ENCODE peak calls at places on chromosomes 16 and 17, in four cellular contexts. I is fibroblast of villous mesenchyme, Z is B cell, E is colonic mucosa. H is an unnamed sample.

GRCh38 chr16:66696669-66697630 is at the start of gene CMTM4:
- DNase-seq in I (peak), Z (peak), E (peak), H (peak)

GRCh38 chr17:72761431-72761830 is 331.1 kb downstream of the SLC39A11 start:
- DNase-seq in I (no peak), Z (no peak), E (no peak), H (no peak)

GRCh38 chr17:32281011-32281451 is 15.4 kb downstream of the RHBDL3 start:
- DNase-seq in I (no peak), Z (no peak), E (no peak), H (no peak)

GRCh38 chr16:17829826-17830225 is 359.1 kb upstream of the XYLT1 start:
- DNase-seq in I (peak), Z (no peak), E (no peak), H (no peak)

GRCh38 chr17:8375738-8376259 is 705 bp downstream of the KRABD2 start:
- DNase-seq in I (no peak), Z (no peak), E (peak), H (no peak)

GRCh38 chr16:69821844-69822173 is 59.7 kb downstream of the WWP2 start:
- DNase-seq in I (no peak), Z (no peak), E (no peak), H (no peak)

GRCh38 chr17:16189791-16190348 is 25.5 kb downstream of the NCOR1 start:
- DNase-seq in I (no peak), Z (no peak), E (no peak), H (no peak)

GRCh38 chr17:21201302-21201602 is 12.7 kb downstream of the TMEM11 start:
- DNase-seq in I (no peak), Z (no peak), E (no peak), H (no peak)

GRCh38 chr17:79919164-79919585 is 79.9 kb upstream of the CBX4 start:
- DNase-seq in I (no peak), Z (no peak), E (peak), H (no peak)

GRCh38 chr17:34788696-34789095 is 172.6 kb downstream of the CCT6B start:
- DNase-seq in I (no peak), Z (no peak), E (no peak), H (no peak)

GRCh38 chr17:66713533-66714042 is 121.3 kb upstream of the CACNG5 start:
- DNase-seq in I (no peak), Z (no peak), E (no peak), H (peak)

GRCh38 chr16:83913234-83913633 is 14.3 kb downstream of the MLYCD start:
- DNase-seq in I (no peak), Z (no peak), E (no peak), H (no peak)

GRCh38 chr17:40532520-40533253 is 31.3 kb upstream of the TNS4 start:
- DNase-seq in I (peak), Z (no peak), E (no peak), H (no peak)

GRCh38 chr17:6427284-6427781 is 7.6 kb downstream of the AIPL1 start:
- DNase-seq in I (peak), Z (peak), E (no peak), H (peak)

GRCh38 chr17:82200743-82201497 is 11.7 kb downstream of the CCDC57 start:
- DNase-seq in I (no peak), Z (no peak), E (no peak), H (peak)

GRCh38 chr17:28612531-28612930 is 1.5 kb downstream of the RSKR start:
- DNase-seq in I (no peak), Z (no peak), E (no peak), H (no peak)

GRCh38 chr16:48720266-48720665 is 110.3 kb upstream of the N4BP1 start:
- DNase-seq in I (no peak), Z (no peak), E (no peak), H (no peak)

GRCh38 chr17:77616243-77616731 is 342.2 kb upstream of the TNRC6C start:
- DNase-seq in I (no peak), Z (no peak), E (no peak), H (no peak)

GRCh38 chr17:65228734-65229390 is 91.7 kb downstream of the RGS9 start:
- DNase-seq in I (peak), Z (no peak), E (no peak), H (no peak)

GRCh38 chr16:89194340-89195311 is 5.7 kb downstream of the SLC22A31 start:
- DNase-seq in I (no peak), Z (peak), E (no peak), H (no peak)

GRCh38 chr17:36183001-36183810 is 6.8 kb upstream of the TBC1D3B start:
- DNase-seq in I (peak), Z (peak), E (peak), H (peak)

GRCh38 chr17:32859857-32860525 is 16.9 kb downstream of the MYO1D start:
- DNase-seq in I (no peak), Z (no peak), E (no peak), H (no peak)

GRCh38 chr17:34107019-34107418 is 148.1 kb upstream of the CCL2 start:
- DNase-seq in I (no peak), Z (no peak), E (no peak), H (no peak)

GRCh38 chr17:27158390-27158789 is 135.5 kb upstream of the WSB1 start:
- DNase-seq in I (no peak), Z (no peak), E (no peak), H (no peak)

GRCh38 chr17:36496018-36496789 is 9.7 kb downstream of the ZNHIT3 start:
- DNase-seq in I (peak), Z (no peak), E (no peak), H (no peak)

GRCh38 chr17:81290230-81290629 is 4.9 kb downstream of the SLC38A10 start:
- DNase-seq in I (no peak), Z (no peak), E (no peak), H (no peak)

GRCh38 chr16:89115216-89115949 is 21.7 kb downstream of the ACSF3 start:
- DNase-seq in I (peak), Z (peak), E (peak), H (peak)

GRCh38 chr17:67759355-67760171 is 41.8 kb downstream of the NOL11 start:
- DNase-seq in I (peak), Z (no peak), E (no peak), H (no peak)

GRCh38 chr16:55759983-55760664 is 72.8 kb downstream of the CES1 start:
- DNase-seq in I (no peak), Z (no peak), E (peak), H (no peak)

GRCh38 chr17:83080641-83081560 is 1.5 kb downstream of the METRNL start:
- DNase-seq in I (no peak), Z (peak), E (peak), H (peak)

GRCh38 chr17:68417317-68417716 is 40.0 kb downstream of the WIPI1 start:
- DNase-seq in I (no peak), Z (no peak), E (no peak), H (no peak)

GRCh38 chr16:50121721-50122445 is 31.2 kb upstream of the TENT4B start:
- DNase-seq in I (no peak), Z (no peak), E (no peak), H (no peak)

GRCh38 chr16:2250652-2251280 is 621 bp downstream of the ECI1 start:
- DNase-seq in I (peak), Z (peak), E (peak), H (no peak)

GRCh38 chr16:87677830-87678229 is 75.5 kb downstream of the JPH3 start:
- DNase-seq in I (no peak), Z (no peak), E (no peak), H (no peak)

GRCh38 chr17:81090361-81091133 is 55.6 kb downstream of the BAIAP2 start:
- DNase-seq in I (peak), Z (no peak), E (peak), H (no peak)

DNA sequence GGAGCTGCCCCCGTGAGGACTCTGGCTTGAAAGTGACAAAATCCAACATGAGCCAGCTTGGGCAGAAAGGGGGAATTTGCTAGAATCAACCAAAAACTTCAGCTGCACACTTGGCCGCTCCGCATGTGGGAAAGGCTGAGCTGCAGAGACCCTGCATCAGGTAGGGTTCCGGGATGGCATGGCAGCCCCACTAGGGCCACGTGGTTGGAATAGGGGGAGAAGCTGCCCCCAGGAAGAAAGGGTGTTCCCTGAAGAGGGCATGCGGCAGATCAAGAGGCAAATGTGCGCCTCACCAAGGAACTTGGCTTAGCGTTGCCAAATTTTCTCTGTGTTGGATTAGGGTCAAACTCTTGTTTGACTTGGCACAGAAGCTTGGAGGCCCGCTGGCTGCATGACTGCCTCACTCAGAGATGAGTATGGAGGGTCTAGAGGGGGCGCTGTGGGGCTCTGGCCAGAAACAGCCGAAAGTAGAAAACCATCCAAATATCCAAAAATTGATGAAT is 29.2 kb upstream of the WFIKKN2 start:
- DNase-seq in I (no peak), Z (no peak), E (peak), H (no peak)
- TF ChIP-seq CTCF in I (no peak), Z (no peak), E (no peak), H (no peak)

GRCh38 chr17:3475155-3475808 is 515 bp upstream of the ASPA start:
- DNase-seq in I (no peak), Z (no peak), E (no peak), H (no peak)

GRCh38 chr17:3472137-3472536 is 518 bp upstream of the SPATA22 start:
- DNase-seq in I (no peak), Z (no peak), E (no peak), H (no peak)

GRCh38 chr17:3474212-3474611 is 1.6 kb upstream of the ASPA start:
- DNase-seq in I (peak), Z (no peak), E (no peak), H (no peak)

GRCh38 chr17:3479988-3480387 is 4.2 kb downstream of the ASPA start:
- DNase-seq in I (no peak), Z (no peak), E (no peak), H (no peak)

GRCh38 chr17:3475812-3476686 is at the start of gene ASPA:
- DNase-seq in I (peak), Z (no peak), E (no peak), H (no peak)
- TF ChIP-seq CTCF in I (no peak), Z (no peak), E (no peak), H (no peak)

GRCh38 chr16:56933266-56933619 is 1.3 kb downstream of the HERPUD1 start:
- DNase-seq in I (no peak), Z (no peak), E (no peak), H (no peak)

GRCh38 chr16:56932588-56933265 is 785 bp downstream of the HERPUD1 start:
- DNase-seq in I (peak), Z (no peak), E (peak), H (peak)

GRCh38 chr16:56930516-56931252 is 1.3 kb upstream of the HERPUD1 start:
- DNase-seq in I (no peak), Z (no peak), E (peak), H (no peak)

GRCh38 chr16:56931253-56931768 is 631 bp upstream of the HERPUD1 start:
- DNase-seq in I (no peak), Z (peak), E (peak), H (no peak)

GRCh38 chr16:56931769-56932587 is at the start of gene HERPUD1:
- DNase-seq in I (peak), Z (peak), E (peak), H (peak)
- TF ChIP-seq CTCF in I (peak), Z (no peak), E (no peak), H (no peak)

GRCh38 chr16:15485175-15485574 is 50.8 kb downstream of the BMERB1 start:
- DNase-seq in I (no peak), Z (no peak), E (no peak), H (no peak)
- TF ChIP-seq CTCF in I (no peak), Z (no peak), E (no peak), H (no peak)

DNA sequence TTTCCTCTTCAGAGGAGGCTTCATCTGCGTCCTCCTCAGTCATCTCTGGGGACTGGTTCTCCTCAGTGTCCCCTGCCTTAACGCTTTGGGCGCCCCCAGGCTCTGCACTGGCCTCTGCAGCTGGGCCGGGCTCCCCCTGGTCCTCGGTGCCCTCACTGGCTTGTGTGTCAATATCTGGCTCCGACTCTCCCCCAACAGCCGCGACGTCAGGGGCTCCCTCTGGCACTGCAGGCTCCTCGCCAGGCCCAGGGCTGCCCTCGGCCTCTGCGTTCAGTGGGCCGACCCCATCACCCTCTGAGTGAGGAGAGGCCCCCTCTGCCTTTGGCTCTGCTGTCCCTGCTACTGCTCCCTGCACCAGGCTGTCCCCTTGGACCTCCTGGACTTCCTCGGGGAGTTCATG is 34.7 kb downstream of the SRL start:
- DNase-seq in I (no peak), Z (no peak), E (no peak), H (no peak)
- TF ChIP-seq CTCF in I (no peak), Z (no peak), E (no peak), H (no peak)

GRCh38 chr17:61124562-61124961 is 275.1 kb upstream of the TBX2 start:
- DNase-seq in I (no peak), Z (no peak), E (no peak), H (no peak)

GRCh38 chr17:61127960-61128359 is 271.7 kb upstream of the TBX2 start:
- DNase-seq in I (no peak), Z (no peak), E (no peak), H (no peak)

GRCh38 chr17:61129232-61129631 is 270.4 kb upstream of the TBX2 start:
- DNase-seq in I (no peak), Z (no peak), E (no peak), H (no peak)

GRCh38 chr17:61128671-61129115 is 270.9 kb upstream of the TBX2 start:
- DNase-seq in I (peak), Z (no peak), E (no peak), H (no peak)

DNA sequence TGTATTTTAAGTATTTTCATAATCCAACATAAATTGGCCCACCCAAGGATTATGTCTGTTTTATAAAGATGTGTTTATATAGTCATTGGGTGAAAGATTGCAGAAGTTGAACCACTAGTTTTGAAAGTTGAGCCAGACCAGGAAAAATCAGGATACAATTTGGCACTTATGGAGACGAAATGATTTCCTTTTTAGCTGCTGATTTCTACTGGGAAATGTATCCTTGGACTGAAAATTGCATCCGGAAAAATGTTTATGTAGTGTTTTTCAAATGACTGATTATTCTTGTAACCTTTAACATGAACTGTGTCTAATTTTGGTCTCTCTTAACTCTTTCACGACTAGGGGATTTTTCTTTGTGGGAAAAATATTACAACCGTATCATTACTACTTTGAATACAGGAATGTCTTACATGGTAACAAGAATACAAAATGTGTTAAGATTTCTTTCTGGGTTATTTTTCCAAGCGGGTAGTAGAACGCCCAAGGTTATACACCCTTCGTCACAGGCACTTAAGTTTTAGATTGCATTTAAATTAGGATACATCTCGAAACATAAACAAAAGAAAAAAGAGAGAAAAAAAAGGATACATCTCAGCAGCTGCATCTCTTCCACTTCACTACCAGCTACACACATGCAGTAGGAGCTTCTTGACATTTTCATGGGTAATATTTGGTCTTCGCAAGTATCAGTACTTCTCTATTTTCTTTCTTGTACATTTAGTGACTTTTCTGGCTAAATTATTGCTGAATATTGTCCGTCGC is 273.0 kb upstream of the TBX2 start:
- DNase-seq in I (peak), Z (no peak), E (no peak), H (no peak)
- TF ChIP-seq CTCF in I (no peak), Z (no peak), E (no peak), H (no peak)

GRCh38 chr16:71963125-71963875 is 36.9 kb downstream of the PKD1L3 start:
- DNase-seq in I (no peak), Z (no peak), E (no peak), H (no peak)
- TF ChIP-seq CTCF in I (no peak), Z (no peak), E (no peak), H (no peak)

DNA sequence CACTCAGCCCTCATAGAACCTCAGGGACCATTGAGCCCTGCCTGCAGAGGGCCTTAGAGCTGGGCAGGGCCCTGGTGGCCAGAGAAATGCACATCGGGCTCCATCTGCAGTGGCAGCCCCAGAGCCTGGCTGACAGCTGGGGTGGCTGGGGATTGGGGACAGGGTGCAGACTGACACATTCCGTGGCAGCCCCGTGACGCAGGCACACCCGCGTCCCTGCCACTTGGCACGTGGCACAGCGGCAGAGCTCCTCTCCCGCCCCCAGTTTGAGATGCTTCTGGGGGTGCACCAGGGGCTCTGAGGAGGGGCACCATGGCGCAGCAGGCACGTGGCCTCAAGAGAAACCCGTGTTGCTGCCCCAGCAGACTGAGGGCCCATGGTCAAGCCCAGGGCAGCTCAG is 2.2 kb downstream of the FBXL16 start:
- DNase-seq in I (no peak), Z (no peak), E (no peak), H (no peak)
- TF ChIP-seq CTCF in I (no peak), Z (no peak), E (no peak), H (no peak)

GRCh38 chr16:56983211-56983751 is 6.1 kb upstream of the NLRC5 start:
- DNase-seq in I (no peak), Z (no peak), E (peak), H (no peak)
- TF ChIP-seq CTCF in I (no peak), Z (no peak), E (no peak), H (no peak)

GRCh38 chr17:17659340-17659739 is 21.9 kb upstream of the RAI1 start:
- DNase-seq in I (no peak), Z (no peak), E (no peak), H (no peak)

GRCh38 chr17:17664073-17664470 is 17.2 kb upstream of the RAI1 start:
- DNase-seq in I (no peak), Z (no peak), E (no peak), H (no peak)

GRCh38 chr17:17661834-17662233 is 19.4 kb upstream of the RAI1 start:
- DNase-seq in I (no peak), Z (no peak), E (no peak), H (no peak)

GRCh38 chr17:17663160-17664072 is 17.8 kb upstream of the RAI1 start:
- DNase-seq in I (peak), Z (peak), E (peak), H (peak)

GRCh38 chr17:17661134-17661533 is 20.1 kb upstream of the RAI1 start:
- DNase-seq in I (no peak), Z (no peak), E (no peak), H (no peak)
- TF ChIP-seq CTCF in I (no peak), Z (no peak), E (no peak), H (no peak)